ENCODE peak calls at places on chromosomes 4 and X, in seven cellular contexts. I is Caki2, D is SK-MEL-5, W is putamen, Y is sigmoid colon, S is SHP77, Q is MV-4-11. F is an unnamed sample.

GRCh38 chr4:10089346-10089745 is 27.3 kb downstream of the WDR1 start:
- DNase-seq in Y (no peak), D (peak; percentile 37), Q (no peak), S (no peak), I (peak; percentile 27), W (no peak), F (peak; percentile 57)

GRCh38 chr4:47933798-47934197 is 19.4 kb upstream of the NFXL1 start:
- DNase-seq in S (no peak), Y (no peak), Q (peak; percentile 56), D (peak; percentile 63), I (peak; percentile 21), W (peak; percentile 22), F (peak; percentile 40)

GRCh38 chr4:61373901-61374611 is 173.9 kb downstream of the ADGRL3 start:
- DNase-seq in S (no peak), Q (no peak), D (no peak), Y (no peak), I (no peak), W (no peak), F (no peak)

GRCh38 chrX:1686642-1687041 is 71.8 kb downstream of the ASMT start:
- DNase-seq in D (no peak), Q (no peak), S (no peak), Y (no peak), I (no peak), W (no peak), F (no peak)

GRCh38 chr4:136793848-136794247 is 738.4 kb downstream of the PCDH18 start:
- DNase-seq in Y (no peak), S (no peak), W (no peak), D (no peak), Q (no peak), I (no peak), F (no peak)

GRCh38 chr4:3414421-3415279 is 27.1 kb upstream of the HGFAC start:
- DNase-seq in Q (peak; percentile 89), Y (peak; percentile 59), S (no peak), I (no peak), W (no peak), D (peak; percentile 75), F (no peak)

GRCh38 chr4:129821073-129821472 is 725.1 kb downstream of the C4orf33 start:
- DNase-seq in S (no peak), D (no peak), Q (no peak), Y (no peak), W (no peak), I (no peak), F (no peak)

GRCh38 chr4:119227690-119228089 is 15.2 kb downstream of the USP53 start:
- DNase-seq in W (no peak), D (no peak), S (no peak), Y (no peak), I (no peak), Q (no peak), F (no peak)

GRCh38 chr4:165844151-165844550 is 28.9 kb upstream of the TLL1 start:
- DNase-seq in Y (no peak), W (no peak), I (no peak), Q (no peak), S (no peak), D (no peak), F (no peak)

GRCh38 chr4:154911097-154911496 is 130.0 kb downstream of the RBM46 start:
- DNase-seq in D (peak; percentile 26), S (no peak), W (no peak), I (no peak), Y (no peak), Q (peak; percentile 52), F (peak; percentile 41)

GRCh38 chr4:141858437-141858836 is 222.1 kb downstream of the IL15 start:
- DNase-seq in I (no peak), Y (no peak), S (no peak), D (no peak), Q (no peak), W (no peak), F (no peak)

GRCh38 chrX:40945366-40945713 is 139.9 kb upstream of the USP9X start:
- DNase-seq in D (peak; percentile 27), I (peak; percentile 69), Q (peak; percentile 72), S (no peak), W (no peak), Y (peak; percentile 76), F (no peak)

GRCh38 chr4:112167790-112168189 is 22.5 kb downstream of the FAM241A start:
- DNase-seq in I (no peak), D (no peak), Q (no peak), S (no peak), W (no peak), Y (no peak), F (no peak)

GRCh38 chr4:83074086-83074704 is 39.2 kb downstream of the COPS4 start:
- DNase-seq in W (peak; percentile 32), Y (no peak), Q (peak; percentile 86), S (peak; percentile 45), D (peak; percentile 82), I (peak; percentile 32), F (peak; percentile 63)

GRCh38 chr4:54660591-54660990 is 2.8 kb downstream of the KIT start:
- DNase-seq in S (no peak), Y (no peak), W (no peak), D (no peak), I (no peak), Q (no peak), F (no peak)

GRCh38 chr4:17708992-17709759 is 72.2 kb downstream of the FAM184B start:
- DNase-seq in W (no peak), D (no peak), Y (no peak), S (no peak), Q (no peak), I (no peak), F (no peak)

GRCh38 chrX:16836371-16836770 is 33.8 kb downstream of the RBBP7 start:
- DNase-seq in Q (no peak), D (peak; percentile 65), W (no peak), S (no peak), I (peak; percentile 54), Y (no peak), F (peak; percentile 58)

GRCh38 chr4:47646372-47646771 is 161.3 kb downstream of the ATP10D start:
- DNase-seq in I (no peak), W (no peak), Q (no peak), Y (no peak), D (no peak), S (no peak), F (no peak)

GRCh38 chr4:86685401-86685800 is 91.3 kb downstream of the PTPN13 start:
- DNase-seq in Y (no peak), Q (no peak), D (no peak), W (no peak), S (no peak), I (peak; percentile 43), F (no peak)

GRCh38 chr4:107870236-107870635 is 45.5 kb downstream of the SGMS2 start:
- DNase-seq in Y (no peak), D (no peak), I (no peak), S (no peak), Q (no peak), W (no peak), F (no peak)

GRCh38 chr4:22410645-22411247 is 105.1 kb downstream of the ADGRA3 start:
- DNase-seq in W (no peak), I (no peak), Q (no peak), S (no peak), D (peak; percentile 37), Y (no peak), F (no peak)

GRCh38 chr4:10212400-10212799 is 95.8 kb upstream of the WDR1 start:
- DNase-seq in Y (no peak), I (no peak), W (no peak), Q (no peak), S (no peak), D (no peak), F (no peak)

F was measured in D341Med.